ENCODE peak calls at places on chromosomes 4 and X, in nine cellular contexts. E is MG63; V is neural crest cell; U is iPS-NIHi11; T is stimulated activated CD4-positive, alpha-beta T cell treated with anti-CD3 and anti-CD28 coated beads, TNF-alpha, amount 100 ng/mL, for 1 hour; H is activated T-cell treated with anti-CD3 and anti-CD28 coated beads, Interleukin-2, amount 50 U/mL, for 24 hours; J is H4; I is RWPE2; B is fibroblast of lung. A is an unnamed sample.

GRCh38 chrX:40109288-40110008 is 11.7 kb upstream of the BCOR start:
- DNase-seq in U (peak), J (peak), H (no peak), V (no peak), E (peak), B (peak), T (no peak), I (no peak), A (peak)

GRCh38 chrX:134460005-134460860 is at the start of gene HPRT1:
- DNase-seq in V (peak), I (peak), E (peak), U (peak), B (peak), J (peak), H (peak), T (peak), A (peak)

GRCh38 chr4:59729321-59729720 is 1470.8 kb upstream of the ADGRL3 start:
- DNase-seq in T (no peak), H (no peak), E (no peak), I (no peak), J (no peak), B (no peak), V (no peak), U (no peak), A (no peak)

GRCh38 chr4:18138076-18138665 is 116.6 kb upstream of the LCORL start:
- DNase-seq in V (no peak), H (no peak), E (no peak), T (no peak), B (no peak), U (no peak), J (no peak), I (no peak), A (no peak)

GRCh38 chrX:55120767-55121358 is 32.0 kb downstream of the PAGE2 start:
- DNase-seq in V (no peak), E (no peak), J (no peak), T (no peak), U (no peak), B (peak), I (no peak), H (no peak), A (no peak)

GRCh38 chr4:148364525-148364924 is 77.7 kb downstream of the NR3C2 start:
- DNase-seq in U (no peak), I (no peak), E (no peak), J (no peak), B (no peak), T (no peak), H (no peak), V (no peak), A (no peak)

GRCh38 chr4:16259531-16260246 is 33.4 kb upstream of the TAPT1 start:
- DNase-seq in U (no peak), I (no peak), V (no peak), E (no peak), H (no peak), T (no peak), B (peak), J (no peak), A (no peak)

GRCh38 chr4:65007841-65008439 is 598.7 kb upstream of the TECRL start:
- DNase-seq in V (peak), U (peak), E (no peak), I (no peak), J (peak), B (peak), T (no peak), H (no peak), A (no peak)

GRCh38 chr4:101660607-101661006 is 129.9 kb upstream of the BANK1 start:
- DNase-seq in B (no peak), J (no peak), T (no peak), U (no peak), V (no peak), H (no peak), I (no peak), E (no peak), A (no peak)

GRCh38 chr4:53854991-53855885 is 209.2 kb downstream of the CHIC2 start:
- DNase-seq in U (no peak), V (no peak), H (no peak), J (no peak), E (peak), I (no peak), B (peak), T (no peak), A (no peak)

GRCh38 chr4:181647396-181648107 is 595.6 kb upstream of the TENM3 start:
- DNase-seq in H (no peak), J (no peak), I (no peak), T (no peak), E (no peak), B (no peak), U (no peak), V (no peak), A (no peak)

GRCh38 chr4:180084561-180084960 is 2158.6 kb upstream of the TENM3 start:
- DNase-seq in B (peak), E (no peak), I (no peak), U (no peak), T (no peak), V (no peak), J (no peak), H (no peak), A (no peak)

GRCh38 chr4:140151700-140152014 is 2.3 kb downstream of the MAML3 start:
- DNase-seq in H (no peak), E (peak), J (peak), U (peak), B (peak), V (peak), T (peak), I (peak), A (peak)

GRCh38 chrX:10173331-10173900 is 16.6 kb downstream of the CLCN4 start:
- DNase-seq in I (peak), E (peak), T (no peak), V (no peak), H (no peak), J (peak), B (peak), U (peak), A (no peak)

GRCh38 chr4:7783560-7783959 is 156.1 kb downstream of the AFAP1 start:
- DNase-seq in V (no peak), J (no peak), I (peak), B (no peak), T (no peak), E (no peak), U (no peak), H (no peak), A (no peak)

A was measured in kidney.